ENCODE peak calls at places on chromosomes 7 and 10, in eight cellular contexts. One of them, this sample, is unnamed.
A peak's percentile ranks its signal among the peaks of the same experiment; 100 is the strongest.

GRCh38 chr7:22417349-22417748 is 60.4 kb upstream of the RAPGEF5 start:
- DNase-seq in suprapubic skin: no peak
- DNase-seq in HCT116: no peak
- DNase-seq in esophagus squamous epithelium: no peak
- DNase-seq in HepG2: no peak
- DNase-seq in stomach: no peak
- DNase-seq in heart left ventricle: no peak
- DNase-seq in right lobe of liver: no peak
- DNase-seq in this sample: no peak

GRCh38 chr10:130495891-130496642 is 359.9 kb downstream of the GLRX3 start:
- DNase-seq in suprapubic skin: peak; percentile 56
- DNase-seq in HCT116: no peak
- DNase-seq in esophagus squamous epithelium: no peak
- DNase-seq in HepG2: peak; percentile 12
- DNase-seq in stomach: no peak
- DNase-seq in heart left ventricle: no peak
- DNase-seq in right lobe of liver: no peak
- DNase-seq in this sample: no peak

GRCh38 chr7:152577339-152577738 is 98.6 kb downstream of the XRCC2 start:
- DNase-seq in suprapubic skin: no peak
- DNase-seq in HCT116: no peak
- DNase-seq in esophagus squamous epithelium: no peak
- DNase-seq in HepG2: no peak
- DNase-seq in stomach: no peak
- DNase-seq in heart left ventricle: no peak
- DNase-seq in right lobe of liver: no peak
- DNase-seq in this sample: no peak

GRCh38 chr10:118721005-118721876 is 33.5 kb downstream of the CACUL1 start:
- DNase-seq in suprapubic skin: no peak
- DNase-seq in HCT116: peak; percentile 50
- DNase-seq in esophagus squamous epithelium: no peak
- DNase-seq in HepG2: peak; percentile 28
- DNase-seq in stomach: peak; percentile 53
- DNase-seq in heart left ventricle: peak; percentile 28
- DNase-seq in right lobe of liver: no peak
- DNase-seq in this sample: peak; percentile 85

GRCh38 chr10:31822150-31822549 is 106.5 kb downstream of the ARHGAP12 start:
- DNase-seq in suprapubic skin: no peak
- DNase-seq in HCT116: no peak
- DNase-seq in esophagus squamous epithelium: no peak
- DNase-seq in HepG2: no peak
- DNase-seq in stomach: no peak
- DNase-seq in heart left ventricle: no peak
- DNase-seq in right lobe of liver: no peak
- DNase-seq in this sample: no peak

GRCh38 chr7:39017369-39017768 is 39.7 kb downstream of the POU6F2 start:
- DNase-seq in suprapubic skin: no peak
- DNase-seq in HCT116: no peak
- DNase-seq in esophagus squamous epithelium: no peak
- DNase-seq in HepG2: no peak
- DNase-seq in stomach: no peak
- DNase-seq in heart left ventricle: no peak
- DNase-seq in right lobe of liver: no peak
- DNase-seq in this sample: no peak

GRCh38 chr7:87570178-87570577 is 30.5 kb downstream of the ABCB1 start:
- DNase-seq in suprapubic skin: no peak
- DNase-seq in HCT116: peak; percentile 23
- DNase-seq in esophagus squamous epithelium: no peak
- DNase-seq in HepG2: no peak
- DNase-seq in stomach: no peak
- DNase-seq in heart left ventricle: no peak
- DNase-seq in right lobe of liver: no peak
- DNase-seq in this sample: no peak

GRCh38 chr10:61791216-61791615 is 110.3 kb upstream of the ARID5B start:
- DNase-seq in suprapubic skin: no peak
- DNase-seq in HCT116: no peak
- DNase-seq in esophagus squamous epithelium: no peak
- DNase-seq in HepG2: peak; percentile 9
- DNase-seq in stomach: no peak
- DNase-seq in heart left ventricle: no peak
- DNase-seq in right lobe of liver: no peak
- DNase-seq in this sample: no peak

GRCh38 chr7:96199421-96199820 is 122.5 kb downstream of the SLC25A13 start:
- DNase-seq in suprapubic skin: no peak
- DNase-seq in HCT116: no peak
- DNase-seq in esophagus squamous epithelium: no peak
- DNase-seq in HepG2: no peak
- DNase-seq in stomach: no peak
- DNase-seq in heart left ventricle: no peak
- DNase-seq in right lobe of liver: no peak
- DNase-seq in this sample: no peak

GRCh38 chr7:44073664-44074348 is 8.4 kb upstream of the PGAM2 start:
- DNase-seq in suprapubic skin: no peak
- DNase-seq in HCT116: no peak
- DNase-seq in esophagus squamous epithelium: peak; percentile 55
- DNase-seq in HepG2: no peak
- DNase-seq in stomach: peak; percentile 93
- DNase-seq in heart left ventricle: peak; percentile 79
- DNase-seq in right lobe of liver: peak; percentile 90
- DNase-seq in this sample: peak; percentile 52

GRCh38 chr7:80859272-80859970 is 59.4 kb downstream of the SEMA3C start:
- DNase-seq in suprapubic skin: peak; percentile 80
- DNase-seq in HCT116: no peak
- DNase-seq in esophagus squamous epithelium: no peak
- DNase-seq in HepG2: no peak
- DNase-seq in stomach: no peak
- DNase-seq in heart left ventricle: peak; percentile 12
- DNase-seq in right lobe of liver: no peak
- DNase-seq in this sample: peak; percentile 21

GRCh38 chr10:102676916-102677315 is 32.6 kb downstream of the TRIM8 start:
- DNase-seq in suprapubic skin: no peak
- DNase-seq in HCT116: no peak
- DNase-seq in esophagus squamous epithelium: no peak
- DNase-seq in HepG2: no peak
- DNase-seq in stomach: no peak
- DNase-seq in heart left ventricle: no peak
- DNase-seq in right lobe of liver: no peak
- DNase-seq in this sample: no peak

GRCh38 chr10:102615361-102615760 is 28.9 kb upstream of the TRIM8 start:
- DNase-seq in suprapubic skin: no peak
- DNase-seq in HCT116: no peak
- DNase-seq in esophagus squamous epithelium: no peak
- DNase-seq in HepG2: no peak
- DNase-seq in stomach: no peak
- DNase-seq in heart left ventricle: no peak
- DNase-seq in right lobe of liver: no peak
- DNase-seq in this sample: no peak

GRCh38 chr7:143896667-143897066 is 5.3 kb downstream of the TCAF1 start:
- DNase-seq in suprapubic skin: no peak
- DNase-seq in HCT116: no peak
- DNase-seq in esophagus squamous epithelium: no peak
- DNase-seq in HepG2: no peak
- DNase-seq in stomach: no peak
- DNase-seq in heart left ventricle: no peak
- DNase-seq in right lobe of liver: no peak
- DNase-seq in this sample: no peak
- H3K4me1 ChIP-seq in suprapubic skin: peaks cover 19% of the 10 kb centered on the region
- H3K4me1 ChIP-seq in HCT116: peaks cover 5% of the 10 kb centered on the region
- H3K4me1 ChIP-seq in esophagus squamous epithelium: peaks cover 7% of the 10 kb centered on the region
- H3K4me1 ChIP-seq in HepG2: peaks cover 41% of the 10 kb centered on the region
- H3K4me1 ChIP-seq in stomach: peaks cover 12% of the 10 kb centered on the region
- H3K4me1 ChIP-seq in heart left ventricle: no peaks in the 10 kb centered on the region
- H3K4me1 ChIP-seq in right lobe of liver: no peaks in the 10 kb centered on the region
- H3K4me1 ChIP-seq in this sample: peaks cover 11% of the 10 kb centered on the region

GRCh38 chr7:8128457-8129322 is 133.3 kb downstream of the ICA1 start:
- DNase-seq in suprapubic skin: no peak
- DNase-seq in HCT116: no peak
- DNase-seq in esophagus squamous epithelium: no peak
- DNase-seq in HepG2: no peak
- DNase-seq in stomach: no peak
- DNase-seq in heart left ventricle: no peak
- DNase-seq in right lobe of liver: no peak
- DNase-seq in this sample: no peak
- TF ChIP-seq POLR2A in suprapubic skin: no peak
- TF ChIP-seq POLR2A in HCT116: no peak
- TF ChIP-seq POLR2A in esophagus squamous epithelium: no peak
- TF ChIP-seq POLR2A in HepG2: no peak
- TF ChIP-seq POLR2A in stomach: no peak
- TF ChIP-seq POLR2A in heart left ventricle: no peak
- TF ChIP-seq POLR2A in right lobe of liver: no peak
- TF ChIP-seq POLR2A in this sample: no peak

DNA sequence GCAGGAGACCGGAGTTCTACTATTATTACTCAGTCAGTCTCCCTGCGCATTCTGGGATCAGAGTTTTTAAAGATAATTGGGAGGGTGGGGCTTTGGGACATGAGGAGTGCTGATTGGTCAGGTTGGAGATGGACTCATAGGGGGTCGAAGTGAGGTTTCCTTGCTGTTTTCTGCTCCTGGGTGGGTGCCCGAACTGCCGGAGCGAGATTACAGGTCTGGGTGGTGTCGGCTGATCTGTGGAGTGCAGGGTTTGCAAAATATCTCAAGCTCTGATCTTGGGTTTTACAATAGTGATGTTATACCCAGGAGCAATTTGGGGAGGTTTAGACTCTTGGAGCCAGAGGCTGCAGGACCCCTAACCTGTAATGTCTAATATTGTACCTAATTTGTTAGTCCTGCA is 3.9 kb upstream of the LRRC27 start:
- DNase-seq in suprapubic skin: no peak
- DNase-seq in HCT116: no peak
- DNase-seq in esophagus squamous epithelium: no peak
- DNase-seq in HepG2: no peak
- DNase-seq in stomach: no peak
- DNase-seq in heart left ventricle: no peak
- DNase-seq in right lobe of liver: no peak
- DNase-seq in this sample: no peak
- H3K4me1 ChIP-seq in suprapubic skin: peaks cover 41% of the 10 kb centered on the region
- H3K4me1 ChIP-seq in HCT116: peaks cover 8% of the 10 kb centered on the region
- H3K4me1 ChIP-seq in esophagus squamous epithelium: peaks cover 14% of the 10 kb centered on the region
- H3K4me1 ChIP-seq in HepG2: peaks cover 32% of the 10 kb centered on the region
- H3K4me1 ChIP-seq in stomach: peaks cover 16% of the 10 kb centered on the region
- H3K4me1 ChIP-seq in heart left ventricle: peaks cover 4% of the 10 kb centered on the region
- H3K4me1 ChIP-seq in right lobe of liver: no peaks in the 10 kb centered on the region
- H3K4me1 ChIP-seq in this sample: peaks cover 23% of the 10 kb centered on the region

GRCh38 chr10:91797874-91798735 is at the start of gene TNKS2:
- DNase-seq in suprapubic skin: peak; percentile 96
- DNase-seq in HCT116: peak; percentile 81
- DNase-seq in esophagus squamous epithelium: peak; percentile 70
- DNase-seq in HepG2: peak; percentile 87
- DNase-seq in stomach: peak; percentile 96
- DNase-seq in heart left ventricle: peak; percentile 95
- DNase-seq in right lobe of liver: peak; percentile 96
- DNase-seq in this sample: peak; percentile 94
- TF ChIP-seq POLR2A in suprapubic skin: peak; percentile 89
- TF ChIP-seq POLR2A in HCT116: peak; percentile 86
- TF ChIP-seq POLR2A in esophagus squamous epithelium: peak; percentile 93
- TF ChIP-seq POLR2A in HepG2: peak; percentile 86
- TF ChIP-seq POLR2A in stomach: no peak
- TF ChIP-seq POLR2A in heart left ventricle: peak; percentile 92
- TF ChIP-seq POLR2A in right lobe of liver: peak; percentile 93
- TF ChIP-seq POLR2A in this sample: peak; percentile 94

GRCh38 chr10:11704087-11704486 is 38.1 kb upstream of the ECHDC3 start:
- DNase-seq in suprapubic skin: no peak
- DNase-seq in HCT116: no peak
- DNase-seq in esophagus squamous epithelium: no peak
- DNase-seq in HepG2: no peak
- DNase-seq in stomach: no peak
- DNase-seq in heart left ventricle: no peak
- DNase-seq in right lobe of liver: no peak
- DNase-seq in this sample: no peak
- H3K4me1 ChIP-seq in suprapubic skin: no peaks in the 10 kb centered on the region
- H3K4me1 ChIP-seq in HCT116: no peaks in the 10 kb centered on the region
- H3K4me1 ChIP-seq in esophagus squamous epithelium: no peaks in the 10 kb centered on the region
- H3K4me1 ChIP-seq in HepG2: peaks cover 77% of the 10 kb centered on the region
- H3K4me1 ChIP-seq in stomach: no peaks in the 10 kb centered on the region
- H3K4me1 ChIP-seq in heart left ventricle: no peaks in the 10 kb centered on the region
- H3K4me1 ChIP-seq in right lobe of liver: no peaks in the 10 kb centered on the region
- H3K4me1 ChIP-seq in this sample: peaks cover 13% of the 10 kb centered on the region

GRCh38 chr10:97785731-97786130 is 13.9 kb upstream of the SFRP5 start:
- DNase-seq in suprapubic skin: no peak
- DNase-seq in HCT116: no peak
- DNase-seq in esophagus squamous epithelium: no peak
- DNase-seq in HepG2: no peak
- DNase-seq in stomach: no peak
- DNase-seq in heart left ventricle: no peak
- DNase-seq in right lobe of liver: no peak
- DNase-seq in this sample: no peak

GRCh38 chr10:97789770-97790397 is 18.1 kb upstream of the SFRP5 start:
- DNase-seq in suprapubic skin: no peak
- DNase-seq in HCT116: no peak
- DNase-seq in esophagus squamous epithelium: no peak
- DNase-seq in HepG2: no peak
- DNase-seq in stomach: no peak
- DNase-seq in heart left ventricle: no peak
- DNase-seq in right lobe of liver: no peak
- DNase-seq in this sample: no peak

GRCh38 chr10:97785231-97785630 is 13.4 kb upstream of the SFRP5 start:
- DNase-seq in suprapubic skin: no peak
- DNase-seq in HCT116: no peak
- DNase-seq in esophagus squamous epithelium: no peak
- DNase-seq in HepG2: peak; percentile 32
- DNase-seq in stomach: no peak
- DNase-seq in heart left ventricle: no peak
- DNase-seq in right lobe of liver: no peak
- DNase-seq in this sample: no peak

GRCh38 chr10:97792058-97792721 is 20.4 kb upstream of the SFRP5 start:
- DNase-seq in suprapubic skin: no peak
- DNase-seq in HCT116: peak; percentile 38
- DNase-seq in esophagus squamous epithelium: no peak
- DNase-seq in HepG2: peak; percentile 48
- DNase-seq in stomach: peak; percentile 75
- DNase-seq in heart left ventricle: peak; percentile 50
- DNase-seq in right lobe of liver: peak; percentile 73
- DNase-seq in this sample: peak; percentile 78

DNA sequence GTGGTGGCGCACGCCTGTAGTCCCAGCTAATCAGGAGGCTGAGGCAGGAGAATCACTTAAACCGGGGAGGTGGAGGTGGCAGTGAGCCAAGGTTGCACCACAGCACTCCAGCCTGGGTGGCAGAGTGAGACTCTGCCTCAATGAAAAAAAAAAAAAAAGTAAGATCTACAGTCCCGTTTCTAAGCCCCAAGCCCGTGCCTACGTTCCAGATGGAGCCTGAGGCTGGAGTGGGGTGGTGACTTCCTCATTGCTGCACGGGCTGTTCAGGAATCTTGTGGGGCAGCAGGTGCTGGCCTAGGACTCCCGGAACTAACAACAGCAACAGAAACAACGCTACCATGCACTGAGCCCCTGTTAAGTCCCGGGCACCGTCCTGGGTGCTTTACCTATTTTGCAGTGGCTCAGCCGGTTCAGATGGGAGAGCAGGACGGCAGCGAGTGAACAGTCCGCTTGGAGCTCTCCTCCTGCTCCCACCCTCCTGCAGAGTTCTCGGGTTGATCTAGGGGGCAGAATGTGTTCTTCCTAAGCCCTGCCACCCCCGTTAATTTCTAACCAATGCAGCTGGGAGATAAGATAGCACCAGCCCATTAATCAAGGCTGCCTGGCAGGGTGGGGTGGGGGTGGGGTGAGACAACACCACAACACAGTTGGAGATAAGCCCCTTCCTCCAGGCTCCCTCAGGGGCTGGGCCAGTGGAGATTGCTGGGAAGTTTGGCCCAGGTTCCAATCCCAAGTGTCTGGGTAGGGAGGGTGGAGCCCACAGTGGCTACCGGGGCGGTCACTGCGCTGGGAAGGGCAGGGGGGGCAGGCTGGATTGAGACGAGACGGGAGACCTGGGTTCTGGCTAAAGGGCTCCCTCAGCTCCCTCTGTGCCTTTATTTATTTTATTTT is 17.0 kb upstream of the SFRP5 start:
- DNase-seq in suprapubic skin: no peak
- DNase-seq in HCT116: no peak
- DNase-seq in esophagus squamous epithelium: no peak
- DNase-seq in HepG2: peak; percentile 43
- DNase-seq in stomach: peak; percentile 61
- DNase-seq in heart left ventricle: peak; percentile 58
- DNase-seq in right lobe of liver: peak; percentile 40
- DNase-seq in this sample: peak; percentile 40
- TF ChIP-seq POLR2A in suprapubic skin: no peak
- TF ChIP-seq POLR2A in HCT116: no peak
- TF ChIP-seq POLR2A in esophagus squamous epithelium: no peak
- TF ChIP-seq POLR2A in HepG2: no peak
- TF ChIP-seq POLR2A in stomach: no peak
- TF ChIP-seq POLR2A in heart left ventricle: no peak
- TF ChIP-seq POLR2A in right lobe of liver: no peak
- TF ChIP-seq POLR2A in this sample: no peak